ENCODE peak calls at places on chromosomes 16 and 17, in nine cellular contexts. One of them, this sample, is unnamed.

GRCh38 chr17:17840751-17841591 is 4.2 kb upstream of the SREBF1 start:
- DNase-seq in esophagus muscularis mucosa: no peak
- DNase-seq in cardiac muscle cell: no peak
- DNase-seq in HCT116: no peak
- DNase-seq in right atrium auricular region: no peak
- DNase-seq in heart right ventricle: no peak
- DNase-seq in adrenal gland: peak; percentile 55
- DNase-seq in tibial nerve: peak; percentile 65
- DNase-seq in ovary: no peak
- DNase-seq in this sample: no peak

GRCh38 chr16:65782537-65783290 is 583.8 kb upstream of the CDH5 start:
- DNase-seq in right atrium auricular region: peak; percentile 40
- DNase-seq in ovary: no peak
- DNase-seq in adrenal gland: peak; percentile 41
- DNase-seq in cardiac muscle cell: no peak
- DNase-seq in heart right ventricle: no peak
- DNase-seq in tibial nerve: no peak
- DNase-seq in HCT116: no peak
- DNase-seq in esophagus muscularis mucosa: no peak
- DNase-seq in this sample: no peak

GRCh38 chr17:28261219-28261618 is 57.8 kb upstream of the TMEM97 start:
- DNase-seq in tibial nerve: no peak
- DNase-seq in cardiac muscle cell: no peak
- DNase-seq in heart right ventricle: no peak
- DNase-seq in HCT116: no peak
- DNase-seq in ovary: no peak
- DNase-seq in adrenal gland: no peak
- DNase-seq in esophagus muscularis mucosa: no peak
- DNase-seq in right atrium auricular region: no peak
- DNase-seq in this sample: no peak

GRCh38 chr17:29295420-29295819 is 1.5 kb upstream of the NUFIP2 start:
- DNase-seq in cardiac muscle cell: no peak
- DNase-seq in tibial nerve: no peak
- DNase-seq in right atrium auricular region: no peak
- DNase-seq in HCT116: no peak
- DNase-seq in heart right ventricle: no peak
- DNase-seq in adrenal gland: no peak
- DNase-seq in ovary: no peak
- DNase-seq in esophagus muscularis mucosa: no peak
- DNase-seq in this sample: no peak

GRCh38 chr16:64858076-64858475 is 263.8 kb downstream of the CDH11 start:
- DNase-seq in heart right ventricle: no peak
- DNase-seq in cardiac muscle cell: no peak
- DNase-seq in HCT116: no peak
- DNase-seq in ovary: no peak
- DNase-seq in adrenal gland: no peak
- DNase-seq in esophagus muscularis mucosa: no peak
- DNase-seq in tibial nerve: no peak
- DNase-seq in right atrium auricular region: no peak
- DNase-seq in this sample: no peak

GRCh38 chr16:48525201-48526057 is 84.6 kb downstream of the N4BP1 start:
- DNase-seq in HCT116: no peak
- DNase-seq in ovary: no peak
- DNase-seq in cardiac muscle cell: no peak
- DNase-seq in esophagus muscularis mucosa: no peak
- DNase-seq in adrenal gland: no peak
- DNase-seq in tibial nerve: no peak
- DNase-seq in right atrium auricular region: no peak
- DNase-seq in heart right ventricle: no peak
- DNase-seq in this sample: no peak

GRCh38 chr17:31902693-31903092 is 1.2 kb upstream of the UTP6 start:
- DNase-seq in cardiac muscle cell: no peak
- DNase-seq in tibial nerve: no peak
- DNase-seq in esophagus muscularis mucosa: no peak
- DNase-seq in right atrium auricular region: no peak
- DNase-seq in heart right ventricle: no peak
- DNase-seq in ovary: no peak
- DNase-seq in adrenal gland: no peak
- DNase-seq in HCT116: no peak
- DNase-seq in this sample: no peak

GRCh38 chr17:59550703-59551102 is 14.7 kb upstream of the DHX40 start:
- DNase-seq in ovary: no peak
- DNase-seq in right atrium auricular region: no peak
- DNase-seq in cardiac muscle cell: no peak
- DNase-seq in heart right ventricle: no peak
- DNase-seq in HCT116: no peak
- DNase-seq in adrenal gland: no peak
- DNase-seq in tibial nerve: no peak
- DNase-seq in esophagus muscularis mucosa: no peak
- DNase-seq in this sample: no peak

GRCh38 chr17:48048321-48049140 is at the start of gene NFE2L1:
- DNase-seq in ovary: peak; percentile 84
- DNase-seq in right atrium auricular region: peak; percentile 92
- DNase-seq in esophagus muscularis mucosa: peak; percentile 98
- DNase-seq in tibial nerve: peak; percentile 84
- DNase-seq in heart right ventricle: peak; percentile 93
- DNase-seq in HCT116: peak; percentile 96
- DNase-seq in cardiac muscle cell: peak; percentile 92
- DNase-seq in adrenal gland: peak; percentile 94
- DNase-seq in this sample: peak; percentile 90

GRCh38 chr16:35298460-35299243 is 1839.2 kb downstream of the TP53TG3F start:
- DNase-seq in esophagus muscularis mucosa: peak; percentile 87
- DNase-seq in ovary: no peak
- DNase-seq in HCT116: no peak
- DNase-seq in heart right ventricle: no peak
- DNase-seq in right atrium auricular region: no peak
- DNase-seq in adrenal gland: no peak
- DNase-seq in tibial nerve: no peak
- DNase-seq in cardiac muscle cell: no peak
- DNase-seq in this sample: no peak

GRCh38 chr16:27355610-27356009 is 41.8 kb downstream of the IL4R start:
- DNase-seq in right atrium auricular region: peak; percentile 73
- DNase-seq in HCT116: peak; percentile 19
- DNase-seq in adrenal gland: peak; percentile 52
- DNase-seq in heart right ventricle: peak; percentile 43
- DNase-seq in tibial nerve: peak; percentile 24
- DNase-seq in esophagus muscularis mucosa: no peak
- DNase-seq in cardiac muscle cell: no peak
- DNase-seq in ovary: no peak
- DNase-seq in this sample: peak; percentile 53

GRCh38 chr17:58156839-58157803 is 8.9 kb downstream of the OR4D1 start:
- DNase-seq in adrenal gland: peak; percentile 21
- DNase-seq in heart right ventricle: no peak
- DNase-seq in ovary: no peak
- DNase-seq in HCT116: no peak
- DNase-seq in right atrium auricular region: no peak
- DNase-seq in cardiac muscle cell: peak; percentile 65
- DNase-seq in tibial nerve: no peak
- DNase-seq in esophagus muscularis mucosa: no peak
- DNase-seq in this sample: peak; percentile 46

GRCh38 chr16:55042556-55043432 is 112.1 kb downstream of the IRX5 start:
- DNase-seq in tibial nerve: no peak
- DNase-seq in heart right ventricle: no peak
- DNase-seq in HCT116: no peak
- DNase-seq in ovary: no peak
- DNase-seq in cardiac muscle cell: no peak
- DNase-seq in right atrium auricular region: peak; percentile 46
- DNase-seq in esophagus muscularis mucosa: peak; percentile 79
- DNase-seq in adrenal gland: no peak
- DNase-seq in this sample: no peak

GRCh38 chr17:28415886-28416285 is 9.9 kb upstream of the SLC46A1 start:
- DNase-seq in right atrium auricular region: no peak
- DNase-seq in heart right ventricle: no peak
- DNase-seq in HCT116: no peak
- DNase-seq in cardiac muscle cell: no peak
- DNase-seq in esophagus muscularis mucosa: no peak
- DNase-seq in adrenal gland: no peak
- DNase-seq in ovary: no peak
- DNase-seq in tibial nerve: no peak
- DNase-seq in this sample: no peak

GRCh38 chr16:86492961-86493639 is 17.2 kb upstream of the FOXF1 start:
- DNase-seq in ovary: no peak
- DNase-seq in adrenal gland: no peak
- DNase-seq in esophagus muscularis mucosa: no peak
- DNase-seq in heart right ventricle: no peak
- DNase-seq in right atrium auricular region: no peak
- DNase-seq in HCT116: no peak
- DNase-seq in cardiac muscle cell: no peak
- DNase-seq in tibial nerve: no peak
- DNase-seq in this sample: no peak
- TF ChIP-seq CTCF in ovary: no peak
- TF ChIP-seq CTCF in adrenal gland: no peak
- TF ChIP-seq CTCF in esophagus muscularis mucosa: no peak
- TF ChIP-seq CTCF in heart right ventricle: no peak
- TF ChIP-seq CTCF in right atrium auricular region: no peak
- TF ChIP-seq CTCF in HCT116: no peak
- TF ChIP-seq CTCF in cardiac muscle cell: no peak
- TF ChIP-seq CTCF in tibial nerve: no peak
- TF ChIP-seq CTCF in this sample: no peak

DNA sequence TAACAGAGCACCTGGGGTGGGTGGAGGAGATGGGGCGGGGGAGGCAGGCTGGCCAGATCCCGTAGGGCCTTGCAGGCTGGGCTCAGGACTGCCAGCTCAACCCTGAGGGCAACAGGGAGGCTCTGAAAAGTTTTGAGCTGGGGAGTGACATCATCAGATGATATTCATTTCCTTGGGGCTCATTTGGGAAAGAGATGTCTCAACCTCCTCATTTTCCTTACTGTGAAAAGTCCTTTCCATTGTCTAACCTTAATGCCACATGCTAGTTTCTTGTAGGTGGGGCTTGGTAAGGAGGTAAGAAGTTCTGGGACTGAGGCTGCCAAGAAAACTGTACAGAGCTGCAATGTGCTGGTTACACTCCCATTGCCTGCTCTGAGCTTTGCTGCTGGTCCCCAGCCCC is 3.7 kb downstream of the TNS4 start:
- DNase-seq in cardiac muscle cell: no peak
- DNase-seq in heart right ventricle: no peak
- DNase-seq in HCT116: no peak
- DNase-seq in tibial nerve: no peak
- DNase-seq in right atrium auricular region: no peak
- DNase-seq in adrenal gland: no peak
- DNase-seq in esophagus muscularis mucosa: no peak
- DNase-seq in ovary: no peak
- DNase-seq in this sample: no peak
- H3K4me1 ChIP-seq in cardiac muscle cell: no peaks in the 10 kb centered on the region
- H3K4me1 ChIP-seq in heart right ventricle: peaks cover 18% of the 10 kb centered on the region
- H3K4me1 ChIP-seq in HCT116: peaks cover 27% of the 10 kb centered on the region
- H3K4me1 ChIP-seq in tibial nerve: peaks cover 8% of the 10 kb centered on the region
- H3K4me1 ChIP-seq in right atrium auricular region: peaks cover 17% of the 10 kb centered on the region
- H3K4me1 ChIP-seq in adrenal gland: peaks cover 14% of the 10 kb centered on the region
- H3K4me1 ChIP-seq in esophagus muscularis mucosa: peaks cover 37% of the 10 kb centered on the region
- H3K4me1 ChIP-seq in ovary: peaks cover 2% of the 10 kb centered on the region
- H3K4me1 ChIP-seq in this sample: peaks cover 28% of the 10 kb centered on the region

GRCh38 chr16:15880434-15880833 is 8.0 kb downstream of the CEP20 start:
- DNase-seq in tibial nerve: no peak
- DNase-seq in HCT116: no peak
- DNase-seq in cardiac muscle cell: no peak
- DNase-seq in right atrium auricular region: no peak
- DNase-seq in adrenal gland: no peak
- DNase-seq in ovary: no peak
- DNase-seq in esophagus muscularis mucosa: no peak
- DNase-seq in heart right ventricle: no peak
- DNase-seq in this sample: no peak

GRCh38 chr16:15879255-15879804 is 9.1 kb downstream of the CEP20 start:
- DNase-seq in tibial nerve: no peak
- DNase-seq in cardiac muscle cell: no peak
- DNase-seq in ovary: no peak
- DNase-seq in heart right ventricle: no peak
- DNase-seq in HCT116: no peak
- DNase-seq in adrenal gland: no peak
- DNase-seq in right atrium auricular region: no peak
- DNase-seq in esophagus muscularis mucosa: no peak
- DNase-seq in this sample: no peak

GRCh38 chr16:15882563-15882962 is 5.8 kb downstream of the CEP20 start:
- DNase-seq in cardiac muscle cell: no peak
- DNase-seq in adrenal gland: no peak
- DNase-seq in HCT116: no peak
- DNase-seq in right atrium auricular region: no peak
- DNase-seq in ovary: no peak
- DNase-seq in tibial nerve: no peak
- DNase-seq in heart right ventricle: no peak
- DNase-seq in esophagus muscularis mucosa: no peak
- DNase-seq in this sample: no peak

GRCh38 chr16:15880909-15881308 is 7.5 kb downstream of the CEP20 start:
- DNase-seq in adrenal gland: no peak
- DNase-seq in cardiac muscle cell: no peak
- DNase-seq in esophagus muscularis mucosa: no peak
- DNase-seq in HCT116: no peak
- DNase-seq in heart right ventricle: no peak
- DNase-seq in right atrium auricular region: no peak
- DNase-seq in ovary: no peak
- DNase-seq in tibial nerve: no peak
- DNase-seq in this sample: no peak

GRCh38 chr16:15881794-15882379 is 6.5 kb downstream of the CEP20 start:
- DNase-seq in tibial nerve: no peak
- DNase-seq in cardiac muscle cell: no peak
- DNase-seq in esophagus muscularis mucosa: no peak
- DNase-seq in adrenal gland: no peak
- DNase-seq in ovary: no peak
- DNase-seq in heart right ventricle: no peak
- DNase-seq in HCT116: no peak
- DNase-seq in right atrium auricular region: no peak
- DNase-seq in this sample: no peak
- H3K36me3 ChIP-seq in tibial nerve: no peaks in the 10 kb centered on the region
- H3K36me3 ChIP-seq in cardiac muscle cell: peaks cover 17% of the 10 kb centered on the region
- H3K36me3 ChIP-seq in esophagus muscularis mucosa: peaks cover 36% of the 10 kb centered on the region
- H3K36me3 ChIP-seq in adrenal gland: peaks cover 28% of the 10 kb centered on the region
- H3K36me3 ChIP-seq in ovary: no peaks in the 10 kb centered on the region
- H3K36me3 ChIP-seq in heart right ventricle: no peaks in the 10 kb centered on the region
- H3K36me3 ChIP-seq in HCT116: peaks cover 20% of the 10 kb centered on the region
- H3K36me3 ChIP-seq in right atrium auricular region: peaks cover 21% of the 10 kb centered on the region
- H3K36me3 ChIP-seq in this sample: peaks cover 6% of the 10 kb centered on the region

DNA sequence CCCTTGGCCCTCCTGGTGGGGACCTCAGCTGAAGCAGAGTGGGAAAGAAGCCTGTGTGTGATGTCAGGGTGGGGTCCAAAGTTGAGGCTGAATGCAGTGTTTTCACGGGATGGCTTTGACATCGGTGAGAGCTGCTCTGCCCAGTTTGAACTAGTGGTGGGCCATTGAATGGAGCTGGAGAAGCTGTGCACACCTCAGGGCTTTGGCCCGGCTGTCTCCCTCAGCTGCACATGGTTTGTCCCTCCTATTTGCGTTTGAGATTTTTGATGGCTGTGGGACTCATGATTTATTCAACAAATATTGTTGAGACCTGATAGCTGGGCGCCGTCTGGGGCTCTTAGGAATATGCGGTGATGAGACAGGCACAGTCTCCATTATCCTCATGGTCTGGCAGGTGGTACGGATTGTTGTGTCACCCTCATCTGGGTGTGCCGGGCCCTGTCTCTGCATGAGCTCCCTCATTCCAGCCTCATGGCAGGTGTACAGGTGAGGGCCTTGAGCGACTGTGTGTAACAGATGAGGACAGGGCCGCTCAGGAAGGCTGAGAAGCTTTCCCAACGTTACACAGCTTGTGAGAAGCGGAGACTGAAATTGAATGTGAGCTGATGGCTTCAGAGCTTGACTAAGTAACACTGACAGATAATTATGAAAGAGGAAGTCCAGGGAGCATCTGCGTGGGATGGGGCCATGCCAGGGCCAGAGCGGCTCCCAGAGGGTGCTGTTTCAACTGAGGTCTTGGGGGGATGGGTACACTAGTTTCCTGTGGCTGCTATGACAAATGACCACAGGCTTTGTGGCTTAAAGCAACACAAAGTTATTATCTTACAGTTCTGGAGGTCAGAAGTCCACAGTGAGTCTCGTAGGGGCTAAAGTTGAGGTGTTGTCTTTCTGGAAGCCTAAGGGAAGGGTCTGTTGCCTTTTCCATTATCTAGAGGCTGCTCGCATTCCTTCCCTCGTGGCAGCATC is 36.5 kb downstream of the CMIP start:
- DNase-seq in esophagus muscularis mucosa: no peak
- DNase-seq in cardiac muscle cell: no peak
- DNase-seq in right atrium auricular region: no peak
- DNase-seq in adrenal gland: peak; percentile 73
- DNase-seq in ovary: no peak
- DNase-seq in tibial nerve: peak; percentile 44
- DNase-seq in HCT116: no peak
- DNase-seq in heart right ventricle: peak; percentile 55
- DNase-seq in this sample: peak; percentile 57
- TF ChIP-seq CTCF in esophagus muscularis mucosa: no peak
- TF ChIP-seq CTCF in cardiac muscle cell: no peak
- TF ChIP-seq CTCF in right atrium auricular region: no peak
- TF ChIP-seq CTCF in adrenal gland: no peak
- TF ChIP-seq CTCF in ovary: no peak
- TF ChIP-seq CTCF in tibial nerve: no peak
- TF ChIP-seq CTCF in HCT116: no peak
- TF ChIP-seq CTCF in heart right ventricle: no peak
- TF ChIP-seq CTCF in this sample: no peak

This sample was measured in mucosa of descending colon.